ENCODE peak calls at places on chromosomes 16 and 17, in six cellular contexts. J is heart right ventricle, F is HCT116, R is mesendoderm, L is adrenal gland, V is cardiac muscle cell. M is an unnamed sample. For H3K36me3 and H3K27me3, the result is how much of the 10 kb centered on the place peaks cover.

GRCh38 chr17:17538417-17539391 is 42.5 kb upstream of the RASD1 start:
- DNase-seq in J (no peak), F (no peak), R (no peak), L (no peak), V (peak), M (peak)

GRCh38 chr16:1184156-1184868 is 31.4 kb downstream of the CACNA1H start:
- DNase-seq in J (no peak), F (no peak), R (peak), L (no peak), V (no peak), M (no peak)

GRCh38 chr17:16417896-16418683 is 2.7 kb downstream of the TRPV2 start:
- DNase-seq in J (no peak), F (no peak), R (no peak), L (no peak), V (no peak), M (no peak)

GRCh38 chr17:59696682-59697277 is 10.4 kb downstream of the PTRH2 start:
- DNase-seq in J (no peak), F (no peak), R (no peak), L (no peak), V (no peak), M (no peak)

GRCh38 chr17:22441776-22442175 is 749.5 kb downstream of the KCNJ18 start:
- DNase-seq in J (no peak), F (no peak), R (no peak), L (no peak), V (no peak), M (no peak)

GRCh38 chr16:16027728-16028310 is 78.4 kb downstream of the ABCC1 start:
- DNase-seq in J (no peak), F (no peak), R (no peak), L (no peak), V (no peak), M (no peak)

GRCh38 chr17:22507823-22508222 is 815.5 kb downstream of the KCNJ18 start:
- DNase-seq in J (no peak), F (no peak), R (no peak), L (no peak), V (no peak), M (no peak)

GRCh38 chr17:72952220-72952619 is 140.3 kb downstream of the SLC39A11 start:
- DNase-seq in J (no peak), F (no peak), R (peak), L (peak), V (no peak), M (no peak)

GRCh38 chr17:82333279-82334171 is at the start of gene SECTM1:
- DNase-seq in J (peak), F (no peak), R (no peak), L (peak), V (no peak), M (no peak)

GRCh38 chr17:44191389-44191788 is 4.6 kb downstream of the TMUB2 start:
- DNase-seq in J (no peak), F (no peak), R (no peak), L (no peak), V (no peak), M (no peak)

GRCh38 chr17:15957206-15957605 is 12.3 kb downstream of the ADORA2B start:
- DNase-seq in J (no peak), F (peak), R (no peak), L (no peak), V (no peak), M (no peak)

GRCh38 chr17:72107100-72107499 is 13.7 kb upstream of the SOX9 start:
- DNase-seq in J (no peak), F (no peak), R (no peak), L (no peak), V (no peak), M (no peak)

GRCh38 chr16:30649725-30650368 is 913 bp upstream of the PRR14 start:
- DNase-seq in J (no peak), F (no peak), R (no peak), L (no peak), V (no peak), M (no peak)

GRCh38 chr17:57892146-57892819 is 42.4 kb upstream of the MRPS23 start:
- DNase-seq in J (peak), F (peak), R (peak), L (peak), V (peak), M (peak)

GRCh38 chr17:72697602-72698146 is 394.8 kb downstream of the SLC39A11 start:
- DNase-seq in J (no peak), F (no peak), R (no peak), L (no peak), V (peak), M (peak)

GRCh38 chr16:68361485-68361884 is 50.7 kb downstream of the PRMT7 start:
- DNase-seq in J (no peak), F (no peak), R (no peak), L (peak), V (no peak), M (no peak)

GRCh38 chr16:16139061-16139460 is 84.2 kb downstream of the ABCC6 start:
- DNase-seq in J (no peak), F (no peak), R (no peak), L (no peak), V (no peak), M (no peak)

GRCh38 chr17:14737984-14738651 is 437.2 kb downstream of the HS3ST3B1 start:
- DNase-seq in J (peak), F (no peak), R (peak), L (peak), V (no peak), M (peak)

GRCh38 chr17:8125947-8126305 is 2.0 kb upstream of the HES7 start:
- DNase-seq in J (peak), F (no peak), R (peak), L (peak), V (peak), M (no peak)

GRCh38 chr17:44906010-44906646 is 6.9 kb upstream of the EFTUD2 start:
- DNase-seq in J (no peak), F (peak), R (peak), L (no peak), V (no peak), M (no peak)

GRCh38 chr17:81840826-81841778 is 6.3 kb upstream of the PPP1R27 start:
- DNase-seq in J (no peak), F (no peak), R (no peak), L (peak), V (no peak), M (peak)

GRCh38 chr17:13036776-13037175 is 18.9 kb upstream of the ELAC2 start:
- DNase-seq in J (no peak), F (no peak), R (no peak), L (no peak), V (no peak), M (no peak)

GRCh38 chr17:74605361-74605760 is 13.3 kb upstream of the CD300LD start:
- DNase-seq in J (peak), F (no peak), R (no peak), L (peak), V (no peak), M (peak)

GRCh38 chr17:36703860-36704266 is 102.5 kb downstream of the MRM1 start:
- DNase-seq in J (peak), F (no peak), R (peak), L (peak), V (peak), M (peak)

GRCh38 chr17:76492250-76492988 is 8.8 kb downstream of the RHBDF2 start:
- DNase-seq in J (no peak), F (no peak), R (no peak), L (no peak), V (no peak), M (peak)

GRCh38 chr17:4901648-4902344 is 1.1 kb downstream of the CHRNE start:
- DNase-seq in J (peak), F (no peak), R (no peak), L (no peak), V (no peak), M (no peak)

GRCh38 chr16:14248791-14249190 is 177.7 kb downstream of the MRTFB start:
- DNase-seq in J (no peak), F (no peak), R (no peak), L (no peak), V (no peak), M (no peak)

GRCh38 chr17:38598536-38598935 is 7.2 kb downstream of the SRCIN1 start:
- DNase-seq in J (no peak), F (peak), R (peak), L (peak), V (peak), M (peak)

GRCh38 chr17:19671433-19671832 is 22.9 kb downstream of the ALDH3A2 start:
- DNase-seq in J (no peak), F (no peak), R (no peak), L (no peak), V (no peak), M (no peak)

GRCh38 chr17:45740553-45741330 is 43.4 kb upstream of the CRHR1 start:
- DNase-seq in J (peak), F (peak), R (peak), L (no peak), V (peak), M (no peak)

GRCh38 chr17:72592242-72592966 is 471.6 kb downstream of the SOX9 start:
- DNase-seq in J (peak), F (peak), R (peak), L (peak), V (peak), M (peak)

GRCh38 chr17:51263001-51263400 is 2.7 kb downstream of the UTP18 start:
- DNase-seq in J (no peak), F (no peak), R (peak), L (no peak), V (no peak), M (no peak)
- H3K36me3 ChIP-seq in J (under half), F (under half), R (under half), L (under half), V (under half), M (under half)

DNA sequence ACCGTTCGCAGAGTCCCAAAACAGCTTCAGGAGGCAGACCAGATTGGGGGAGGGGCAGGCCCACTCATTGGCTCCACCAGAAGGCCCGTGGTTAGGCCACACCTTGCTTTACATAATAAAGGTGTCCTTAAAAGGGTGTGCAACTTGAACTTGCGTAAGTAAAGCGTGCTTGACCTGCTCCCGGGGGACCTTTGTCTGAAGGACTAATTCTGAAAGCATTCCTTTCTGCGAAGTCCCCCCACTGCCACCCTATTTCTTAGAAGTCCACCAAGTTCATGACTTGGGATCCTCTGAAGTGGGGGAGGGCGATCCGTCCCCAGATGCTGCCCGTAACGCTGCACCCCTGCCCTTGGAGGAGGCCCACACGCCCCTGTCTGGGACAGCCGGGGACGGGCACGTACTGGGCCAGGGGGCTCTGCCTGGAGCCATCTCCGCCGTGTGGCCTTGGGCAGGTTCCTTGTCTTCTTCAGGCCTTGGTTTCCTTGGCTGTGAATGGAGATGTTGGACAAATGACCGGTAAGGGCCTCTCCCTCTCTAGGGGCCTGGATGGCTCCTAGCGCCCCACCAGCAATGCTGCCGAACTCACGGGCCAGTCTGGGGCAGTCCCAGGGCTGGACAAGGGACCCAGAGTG is 823 bp upstream of the ZNF469 start:
- DNase-seq in J (no peak), F (no peak), R (no peak), L (no peak), V (peak), M (no peak)
- H3K27me3 ChIP-seq in J (under half), F (under half), R (under half), L (under half), V (half or more), M (under half)

DNA sequence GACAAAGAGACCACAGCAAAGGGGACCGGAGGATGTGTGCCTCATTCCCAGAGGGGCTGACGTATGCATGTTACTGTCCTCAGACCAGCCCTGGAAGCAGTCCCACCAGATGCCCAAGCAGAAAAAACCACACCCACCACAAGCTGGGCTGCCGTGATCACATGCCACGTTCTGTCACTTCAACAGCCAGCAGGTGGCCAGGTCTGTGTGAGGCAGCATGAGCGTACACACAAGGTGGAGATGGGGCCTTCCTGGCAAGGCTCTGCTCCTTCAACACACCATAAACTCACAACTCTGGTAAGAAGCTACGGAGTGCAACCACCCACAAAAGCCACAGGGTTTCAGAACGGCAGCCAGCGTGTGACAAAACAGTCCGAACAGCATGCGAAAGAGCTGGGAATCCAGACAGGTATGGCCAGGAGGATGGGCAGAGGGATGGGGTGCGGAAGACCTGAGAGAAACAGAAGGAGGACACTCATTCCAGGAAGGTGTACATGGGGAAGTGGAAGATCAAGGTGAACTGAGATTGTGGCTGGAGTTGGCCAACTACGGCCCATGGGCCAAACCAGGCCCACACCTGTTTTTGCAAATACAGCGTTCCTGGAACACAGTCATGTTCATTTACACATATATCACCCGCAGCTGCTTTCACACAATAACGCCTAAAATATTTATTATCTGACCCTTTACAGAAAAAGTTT is 27.9 kb downstream of the MBTPS1 start:
- DNase-seq in J (peak), F (no peak), R (peak), L (no peak), V (no peak), M (no peak)
- H3K36me3 ChIP-seq in J (half or more), F (half or more), R (under half), L (under half), V (half or more), M (under half)

GRCh38 chr17:78043031-78043430 is 84.5 kb downstream of the TNRC6C start:
- DNase-seq in J (no peak), F (no peak), R (no peak), L (no peak), V (no peak), M (no peak)

GRCh38 chr17:78044280-78044835 is 84.2 kb downstream of the TMC6 start:
- DNase-seq in J (no peak), F (peak), R (no peak), L (no peak), V (no peak), M (no peak)

GRCh38 chr17:78040561-78041400 is 82.3 kb downstream of the TNRC6C start:
- DNase-seq in J (peak), F (peak), R (no peak), L (peak), V (no peak), M (peak)

GRCh38 chr17:78041401-78042179 is 83.1 kb downstream of the TNRC6C start:
- DNase-seq in J (no peak), F (no peak), R (no peak), L (no peak), V (no peak), M (no peak)

GRCh38 chr17:78042542-78042941 is 84.0 kb downstream of the TNRC6C start:
- DNase-seq in J (no peak), F (no peak), R (no peak), L (no peak), V (no peak), M (no peak)
- H3K27me3 ChIP-seq in J (under half), F (under half), R (under half), L (under half), V (under half), M (under half)

DNA sequence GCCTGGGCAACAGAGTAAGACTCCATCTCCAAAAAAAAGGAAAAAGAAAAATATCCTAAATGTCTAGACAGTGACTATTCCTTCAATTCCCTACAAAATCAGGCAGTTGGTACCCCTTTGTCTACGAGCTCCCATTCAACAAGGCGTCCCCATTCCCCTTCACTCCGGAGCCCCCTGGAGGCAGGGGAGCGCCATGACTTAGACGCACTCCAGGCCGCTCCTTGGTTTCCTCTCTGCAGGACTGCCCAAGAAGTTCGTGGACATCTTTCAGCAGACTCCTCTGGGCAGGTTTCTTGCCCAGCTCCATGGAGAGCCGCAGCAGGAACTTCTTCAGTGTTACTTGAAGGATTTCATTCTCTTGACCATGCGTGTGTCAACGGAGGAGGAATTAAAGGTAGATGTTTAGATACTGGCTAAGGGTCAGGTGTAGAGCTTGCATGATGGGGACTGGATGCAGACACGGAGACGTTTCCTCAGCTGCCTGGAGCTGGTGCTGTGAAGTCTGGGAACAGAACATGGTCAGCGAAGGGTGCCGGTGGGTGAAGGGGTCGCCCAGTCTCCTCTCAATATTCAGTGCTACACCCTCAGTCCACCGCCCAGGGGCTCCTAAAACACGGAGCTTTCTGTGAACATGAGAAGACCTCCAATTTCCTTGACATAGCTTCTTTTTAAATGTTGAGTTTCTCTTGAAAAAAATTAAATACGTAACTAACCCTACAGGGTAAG is 53.3 kb upstream of the ENDOV start:
- DNase-seq in J (no peak), F (no peak), R (peak), L (no peak), V (peak), M (no peak)
- H3K36me3 ChIP-seq in J (half or more), F (under half), R (under half), L (under half), V (under half), M (under half)

DNA sequence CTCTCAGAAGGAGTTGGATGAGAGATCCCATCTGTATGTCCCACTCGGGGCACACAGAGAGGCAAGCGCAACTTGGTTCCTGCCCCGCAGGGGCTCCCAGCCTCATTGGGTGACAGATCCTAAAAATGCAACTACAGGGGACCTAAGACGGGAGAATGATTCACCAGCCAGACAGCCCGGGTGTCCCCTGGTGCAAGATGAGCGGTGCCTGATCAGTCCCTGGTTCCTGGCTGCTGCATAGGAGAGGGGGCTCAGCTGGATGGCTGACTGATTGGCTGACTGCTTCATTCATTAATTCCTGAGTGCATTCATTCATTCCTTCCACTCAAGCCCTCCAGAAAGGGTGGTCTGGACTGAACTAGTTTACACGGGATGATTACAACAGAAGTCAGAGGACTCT is 22.0 kb downstream of the WNT3 start:
- DNase-seq in J (no peak), F (no peak), R (no peak), L (no peak), V (no peak), M (no peak)
- H3K27me3 ChIP-seq in J (under half), F (under half), R (under half), L (under half), V (under half), M (under half)

GRCh38 chr17:41982026-41982989 is 15.7 kb downstream of the CNP start:
- DNase-seq in J (no peak), F (no peak), R (no peak), L (peak), V (no peak), M (no peak)
- H3K36me3 ChIP-seq in J (half or more), F (under half), R (under half), L (under half), V (half or more), M (under half)